ENCODE peak calls at places on chromosomes 12 and 14, in four cellular contexts. G, B, F and Y are unnamed samples.

GRCh38 chr12:91272456-91273063 is 89.9 kb upstream of the DCN start:
- DNase-seq in G (no peak), B (peak; percentile 63), F (no peak), Y (no peak)

GRCh38 chr14:47929334-47929733 is 253.9 kb upstream of the MDGA2 start:
- DNase-seq in G (no peak), B (no peak), F (no peak), Y (no peak)

GRCh38 chr12:132428872-132429121 is 61.2 kb upstream of the FBRSL1 start:
- DNase-seq in G (no peak), B (no peak), F (no peak), Y (no peak)

GRCh38 chr14:98474900-98475299 is 797.1 kb downstream of the BCL11B start:
- DNase-seq in G (no peak), B (no peak), F (no peak), Y (no peak)

GRCh38 chr14:46063872-46064271 is 587.7 kb downstream of the RPL10L start:
- DNase-seq in G (no peak), B (peak; percentile 0), F (no peak), Y (no peak)

GRCh38 chr12:103865151-103865730 is 24.2 kb upstream of the NT5DC3 start:
- DNase-seq in G (no peak), B (no peak), F (no peak), Y (no peak)

GRCh38 chr12:28536088-28536487 is 345.8 kb downstream of the CCDC91 start:
- DNase-seq in G (no peak), B (peak; percentile 85), F (no peak), Y (peak; percentile 47)

GRCh38 chr12:121858318-121858661 is 369 bp downstream of the HPD start:
- DNase-seq in G (no peak), B (no peak), F (no peak), Y (no peak)

GRCh38 chr14:73786942-73787759 is 64.5 kb upstream of the PTGR2 start:
- DNase-seq in G (no peak), B (peak; percentile 28), F (peak; percentile 79), Y (no peak)

GRCh38 chr12:53659011-53659551 is 16.8 kb downstream of the ATP5MC2 start:
- DNase-seq in G (peak; percentile 88), B (peak; percentile 67), F (no peak), Y (peak; percentile 73)

GRCh38 chr14:104734991-104735779 is 11.2 kb downstream of the ADSS1 start:
- DNase-seq in G (no peak), B (no peak), F (no peak), Y (no peak)

GRCh38 chr12:101829639-101830390 is 944 bp downstream of the GNPTAB start:
- DNase-seq in G (no peak), B (no peak), F (no peak), Y (no peak)

GRCh38 chr14:100439781-100440180 is 116.6 kb downstream of the SLC25A47 start:
- DNase-seq in G (no peak), B (peak; percentile 36), F (no peak), Y (no peak)

DNA sequence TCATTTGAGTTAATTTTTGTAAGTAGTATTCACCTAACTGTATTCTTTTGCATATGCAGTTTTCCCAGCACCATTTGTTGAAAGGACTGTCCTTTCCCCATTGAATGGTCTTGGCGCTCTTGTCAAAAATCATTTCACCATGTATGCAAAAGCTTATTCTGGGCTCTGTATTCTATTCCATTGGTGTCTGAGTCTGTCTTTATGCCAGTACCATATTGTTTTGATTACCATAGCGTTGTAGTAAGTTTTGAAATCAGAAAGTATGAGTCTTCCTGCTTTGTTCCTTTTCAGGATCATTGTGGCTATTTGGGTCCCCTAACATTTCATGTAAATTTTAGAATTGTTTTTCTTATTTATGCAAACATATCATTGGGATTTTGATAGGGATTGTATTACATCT is 508.7 kb upstream of the RGS6 start:
- DNase-seq in G (no peak), B (peak; percentile 5), F (no peak), Y (no peak)
- H3K4me3 ChIP-seq in G (no peak overlapping the region), B (no peak overlapping the region), F (no peak overlapping the region), Y (no peak overlapping the region)

GRCh38 chr14:75250800-75251199 is 27.8 kb upstream of the FOS start:
- DNase-seq in G (no peak), B (no peak), F (no peak), Y (no peak)

GRCh38 chr14:75249251-75249957 is 29.2 kb upstream of the FOS start:
- DNase-seq in G (no peak), B (no peak), F (peak; percentile 96), Y (no peak)

GRCh38 chr14:75252254-75252837 is 26.3 kb upstream of the FOS start:
- DNase-seq in G (no peak), B (no peak), F (no peak), Y (no peak)

GRCh38 chr14:75247939-75248338 is 30.7 kb upstream of the FOS start:
- DNase-seq in G (no peak), B (no peak), F (no peak), Y (no peak)

DNA sequence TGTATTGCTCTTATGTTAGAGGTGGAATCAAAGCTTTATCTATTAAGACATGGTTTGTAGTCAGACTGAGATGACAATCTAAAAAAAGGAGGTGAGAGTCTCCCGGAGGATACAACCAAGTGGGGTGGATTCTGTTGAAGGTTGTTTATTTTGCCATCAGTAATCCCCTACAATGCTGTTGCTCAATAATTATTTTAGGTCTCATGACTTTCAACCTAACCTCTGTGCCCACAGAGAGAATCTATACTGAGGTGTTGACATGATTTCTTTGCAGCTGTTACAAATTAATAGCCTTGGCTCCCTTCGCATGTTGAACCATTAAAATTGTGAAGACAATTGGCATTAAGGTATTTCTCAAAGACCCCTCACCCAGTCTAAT is 28.7 kb upstream of the FOS start:
- DNase-seq in G (no peak), B (peak; percentile 22), F (no peak), Y (no peak)
- H3K4me3 ChIP-seq in G (no peak overlapping the region), B (no peak overlapping the region), F (no peak overlapping the region), Y (no peak overlapping the region)

GRCh38 chr12:109896188-109896587 is 3.9 kb upstream of the TCHP start:
- DNase-seq in G (no peak), B (no peak), F (no peak), Y (no peak)

GRCh38 chr12:109902866-109903265 is 2.8 kb downstream of the TCHP start:
- DNase-seq in G (no peak), B (no peak), F (no peak), Y (no peak)

GRCh38 chr12:109900752-109901580 is 892 bp downstream of the TCHP start:
- DNase-seq in G (no peak), B (peak; percentile 6), F (no peak), Y (no peak)

GRCh38 chr12:109897029-109897428 is 3.0 kb upstream of the TCHP start:
- DNase-seq in G (no peak), B (no peak), F (no peak), Y (no peak)

GRCh38 chr12:109899783-109900751 is at the start of gene TCHP:
- DNase-seq in G (peak; percentile 69), B (peak; percentile 86), F (peak; percentile 84), Y (peak; percentile 64)
- H3K4me3 ChIP-seq in G (peak within 1 kb of the TSS; percentile 70), B (peak within 1 kb of the TSS; percentile 69), F (peak within 1 kb of the TSS; percentile 85), Y (peak within 1 kb of the TSS; percentile 76)

DNA sequence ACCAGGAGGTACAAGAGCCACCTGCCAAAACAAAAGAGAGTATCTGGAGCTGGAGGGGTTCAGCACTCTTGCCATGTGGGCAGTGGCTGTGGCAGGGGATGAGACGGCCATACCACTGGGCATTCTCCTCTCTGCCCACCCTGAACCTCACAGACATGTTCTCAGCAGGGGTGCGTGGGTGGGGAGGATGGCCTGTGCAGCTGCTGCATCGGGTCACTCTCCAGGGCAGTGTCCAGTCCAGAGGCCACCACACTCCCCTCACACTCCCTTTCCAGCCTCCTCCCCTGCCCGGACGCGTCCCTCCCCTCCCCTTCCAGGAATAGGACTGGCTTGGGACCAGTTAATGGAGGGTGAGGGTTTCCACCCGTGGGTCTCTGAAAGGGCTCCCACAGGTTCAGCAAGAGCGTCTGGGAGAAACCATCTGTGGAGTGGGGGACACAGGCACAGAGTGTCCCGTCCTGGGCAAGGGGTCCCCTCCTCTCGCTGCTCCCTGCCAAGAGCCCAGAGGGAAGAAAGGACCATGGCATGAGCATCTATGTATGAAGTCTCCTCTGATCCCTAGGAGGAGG is 501 bp downstream of the C1R start:
- DNase-seq in G (no peak), B (no peak), F (no peak), Y (no peak)
- H3K4me3 ChIP-seq in G (peak overlapping the region; percentile 41), B (peak overlapping the region; percentile 60), F (peak overlapping the region; percentile 61), Y (peak overlapping the region; percentile 56)

DNA sequence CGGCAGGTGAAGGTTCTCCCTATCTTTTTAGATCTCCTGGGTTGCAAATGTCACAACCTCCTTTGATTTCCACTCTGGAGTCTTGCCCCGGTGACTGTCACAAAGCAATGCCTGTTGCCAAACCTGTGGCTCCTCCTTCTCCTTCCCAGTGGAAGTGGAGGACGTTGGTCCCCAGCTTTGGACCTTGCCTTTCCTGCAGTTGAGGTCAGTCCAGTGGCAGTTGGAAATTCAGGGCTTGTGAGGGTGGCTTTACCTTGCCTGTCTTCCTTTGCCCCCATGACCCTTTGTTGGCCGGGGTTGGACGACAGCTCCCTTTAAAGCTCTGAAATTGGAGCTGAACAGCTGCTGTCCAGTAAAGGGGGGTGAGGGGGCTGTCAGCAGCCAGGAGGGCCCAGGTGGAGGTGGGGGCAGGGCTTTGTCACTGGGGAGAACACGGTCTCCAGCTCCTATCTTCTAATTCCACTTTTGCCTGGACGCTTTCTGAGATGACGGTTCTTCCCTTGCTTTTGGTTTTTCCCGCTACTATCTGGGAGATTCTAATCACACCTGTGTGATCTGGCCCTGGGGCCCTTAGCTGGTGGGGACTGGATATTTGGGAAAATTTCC is 4.1 kb downstream of the TEAD4 start:
- DNase-seq in G (no peak), B (no peak), F (no peak), Y (no peak)
- H3K4me3 ChIP-seq in G (no peak overlapping the region), B (no peak overlapping the region), F (no peak overlapping the region), Y (no peak overlapping the region)

GRCh38 chr14:105944632-105945610 is 418.5 kb downstream of the TMEM121 start:
- DNase-seq in G (no peak), B (peak; percentile 5), F (peak; percentile 77), Y (no peak)
- H3K4me3 ChIP-seq in G (no peak overlapping the region), B (no peak overlapping the region), F (no peak overlapping the region), Y (no peak overlapping the region)

GRCh38 chr12:123131291-123131831 is 19.5 kb downstream of the PITPNM2 start:
- DNase-seq in G (no peak), B (no peak), F (no peak), Y (no peak)
- H3K4me3 ChIP-seq in G (no peak overlapping the region), B (no peak overlapping the region), F (peak overlapping the region; percentile 32), Y (no peak overlapping the region)

GRCh38 chr12:56720696-56721615 is 4.1 kb downstream of the NACA start:
- DNase-seq in G (no peak), B (no peak), F (no peak), Y (no peak)
- H3K4me3 ChIP-seq in G (no peak overlapping the region), B (no peak overlapping the region), F (no peak overlapping the region), Y (no peak overlapping the region)